ENCODE peak calls at places on chromosome 4, in six cellular contexts. Q, B, Y, V, E and R are unnamed samples.

GRCh38 chr4:55311792-55312490 is 34.1 kb upstream of the SRD5A3 start:
- DNase-seq in Q (no peak), B (no peak), Y (no peak), V (no peak), E (no peak), R (no peak)

GRCh38 chr4:109690690-109691410 is 12.4 kb downstream of the CASP6 start:
- DNase-seq in Q (no peak), B (no peak), Y (no peak), V (no peak), E (no peak), R (no peak)

GRCh38 chr4:2953496-2953895 is 9.7 kb downstream of the NOP14 start:
- DNase-seq in Q (no peak), B (no peak), Y (no peak), V (no peak), E (no peak), R (no peak)

GRCh38 chr4:106287353-106287969 is 28.5 kb downstream of the TBCK start:
- DNase-seq in Q (peak), B (peak), Y (peak), V (no peak), E (no peak), R (no peak)

GRCh38 chr4:78721739-78722138 is 54.4 kb upstream of the BMP2K start:
- DNase-seq in Q (no peak), B (no peak), Y (no peak), V (no peak), E (no peak), R (no peak)

GRCh38 chr4:15020502-15021286 is 18.4 kb downstream of the CPEB2 start:
- DNase-seq in Q (no peak), B (no peak), Y (no peak), V (no peak), E (no peak), R (no peak)

GRCh38 chr4:77220841-77221613 is 64.0 kb downstream of the CCNG2 start:
- DNase-seq in Q (peak), B (no peak), Y (no peak), V (no peak), E (no peak), R (no peak)

GRCh38 chr4:69832326-69833030 is 27.5 kb downstream of the SULT1E1 start:
- DNase-seq in Q (no peak), B (no peak), Y (peak), V (no peak), E (no peak), R (no peak)

GRCh38 chr4:109332926-109333464 is 30.5 kb upstream of the COL25A1 start:
- DNase-seq in Q (no peak), B (no peak), Y (no peak), V (peak), E (no peak), R (peak)

GRCh38 chr4:38782452-38783108 is at the start of gene TLR10:
- DNase-seq in Q (peak), B (peak), Y (peak), V (no peak), E (no peak), R (no peak)